ENCODE peak calls at places on chromosomes 13 and 19, in ten cellular contexts. M, L, X, J, F, S, O, R, E and H are unnamed samples.

GRCh38 chr19:53192771-53193533 is at the start of gene ZNF665:
- DNase-seq in J (peak; percentile 85), L (peak; percentile 56), S (peak; percentile 82), M (peak; percentile 83), X (peak; percentile 75), O (peak; percentile 74), E (peak; percentile 80), F (peak; percentile 87), R (peak; percentile 91), H (peak; percentile 88)

GRCh38 chr13:21579754-21580316 is 24.1 kb downstream of the MICU2 start:
- DNase-seq in M (no peak), J (no peak), X (no peak), L (no peak), R (no peak), O (no peak), S (no peak), F (no peak), E (no peak), H (no peak)

GRCh38 chr19:54523403-54523802 is 20.8 kb downstream of the LAIR2 start:
- DNase-seq in S (peak; percentile 39), J (peak; percentile 3), L (no peak), O (no peak), X (peak; percentile 44), E (no peak), M (no peak), R (no peak), F (no peak), H (no peak)

GRCh38 chr13:95098916-95099315 is 202.3 kb downstream of the ABCC4 start:
- DNase-seq in R (no peak), E (no peak), L (no peak), F (no peak), X (no peak), M (no peak), J (no peak), S (no peak), O (no peak), H (no peak)

GRCh38 chr13:41767801-41768200 is 193.1 kb downstream of the VWA8 start:
- DNase-seq in J (no peak), L (no peak), O (no peak), S (peak; percentile 15), X (no peak), F (no peak), E (no peak), R (no peak), M (no peak), H (no peak)

GRCh38 chr13:109784590-109785140 is 1.7 kb downstream of the IRS2 start:
- DNase-seq in R (peak; percentile 91), L (peak; percentile 85), O (peak; percentile 92), J (peak; percentile 42), F (peak; percentile 93), M (no peak), E (peak; percentile 62), X (peak; percentile 65), S (peak; percentile 62), H (peak; percentile 73)

GRCh38 chr19:40750035-40750284 is 317 bp downstream of the ACTMAP start:
- DNase-seq in S (no peak), R (no peak), F (no peak), E (no peak), J (no peak), L (no peak), O (no peak), M (no peak), X (peak; percentile 39), H (no peak)

GRCh38 chr13:96900992-96901391 is 93.3 kb downstream of the OXGR1 start:
- DNase-seq in S (no peak), F (no peak), E (no peak), J (no peak), R (no peak), M (no peak), X (no peak), O (no peak), L (no peak), H (peak; percentile 13)

GRCh38 chr19:1098177-1099051 is 3.2 kb upstream of the POLR2E start:
- DNase-seq in E (no peak), F (peak; percentile 93), S (peak; percentile 34), R (peak; percentile 33), J (no peak), L (no peak), O (no peak), M (no peak), X (no peak), H (peak; percentile 63)

GRCh38 chr13:50509771-50510441 is 333.6 kb downstream of the DLEU7 start:
- DNase-seq in F (no peak), E (no peak), X (no peak), L (no peak), O (no peak), J (peak; percentile 29), M (no peak), R (no peak), S (peak; percentile 50), H (no peak)

GRCh38 chr19:900302-901111 is 7.2 kb downstream of the RNU6-9 start:
- DNase-seq in F (peak; percentile 21), O (no peak), E (peak; percentile 40), X (no peak), J (no peak), M (peak; percentile 60), S (no peak), L (no peak), R (no peak), H (peak; percentile 58)